ENCODE peak calls at places on chromosomes 3 and 15, in four cellular contexts. W is SK-N-SH, K is K562, C is GM12878. H is an unnamed sample.

GRCh38 chr3:127197300-127198150 is 4.6 kb downstream of the PRR23E start:
- DNase-seq in W (no peak), K (no peak), C (no peak), H (no peak)

GRCh38 chr3:36904641-36905040 is 40.2 kb downstream of the TRANK1 start:
- DNase-seq in W (peak), K (no peak), C (no peak), H (peak)

GRCh38 chr3:185087419-185087818 is 65.4 kb downstream of the C3orf70 start:
- DNase-seq in W (no peak), K (no peak), C (no peak), H (no peak)

GRCh38 chr3:13707456-13707855 is 158.5 kb downstream of the FBLN2 start:
- DNase-seq in W (no peak), K (no peak), C (no peak), H (no peak)

GRCh38 chr3:136753112-136753939 is 1.1 kb upstream of the STAG1 start:
- DNase-seq in W (no peak), K (no peak), C (no peak), H (no peak)

GRCh38 chr3:157098823-157099185 is 61.1 kb downstream of the CCNL1 start:
- DNase-seq in W (no peak), K (no peak), C (no peak), H (no peak)

GRCh38 chr3:141764946-141765345 is 1.7 kb downstream of the GRK7 start:
- DNase-seq in W (no peak), K (no peak), C (no peak), H (no peak)

GRCh38 chr15:39585871-39586301 is 5.0 kb downstream of the THBS1 start:
- DNase-seq in W (no peak), K (no peak), C (no peak), H (no peak)

GRCh38 chr3:146382386-146382785 is 87.0 kb downstream of the PLSCR2 start:
- DNase-seq in W (no peak), K (no peak), C (no peak), H (peak)

GRCh38 chr3:34107669-34108068 is 309.2 kb downstream of the PDCD6IP start:
- DNase-seq in W (no peak), K (no peak), C (peak), H (no peak)

GRCh38 chr3:47161983-47162694 is 1.8 kb downstream of the SETD2 start:
- DNase-seq in W (no peak), K (no peak), C (no peak), H (no peak)

GRCh38 chr3:58691997-58692396 is 25.4 kb upstream of the FAM3D start:
- DNase-seq in W (no peak), K (no peak), C (no peak), H (no peak)

GRCh38 chr3:162718697-162719096 is 1222.1 kb downstream of the OTOL1 start:
- DNase-seq in W (no peak), K (no peak), C (no peak), H (no peak)

GRCh38 chr3:148254402-148254801 is 443.3 kb upstream of the AGTR1 start:
- DNase-seq in W (no peak), K (no peak), C (no peak), H (no peak)

GRCh38 chr15:74411686-74412085 is 22.1 kb downstream of the SEMA7A start:
- DNase-seq in W (no peak), K (no peak), C (no peak), H (no peak)

GRCh38 chr3:114499986-114500385 is 206.2 kb downstream of the TIGIT start:
- DNase-seq in W (no peak), K (no peak), C (peak), H (no peak)

GRCh38 chr3:187318819-187319616 is 27.5 kb upstream of the MASP1 start:
- DNase-seq in W (peak), K (peak), C (no peak), H (peak)

GRCh38 chr3:149576071-149576564 is 81.7 kb downstream of the WWTR1 start:
- DNase-seq in W (no peak), K (peak), C (no peak), H (no peak)

GRCh38 chr3:40764722-40765121 is 240.0 kb downstream of the ZNF621 start:
- DNase-seq in W (no peak), K (no peak), C (no peak), H (no peak)

DNA sequence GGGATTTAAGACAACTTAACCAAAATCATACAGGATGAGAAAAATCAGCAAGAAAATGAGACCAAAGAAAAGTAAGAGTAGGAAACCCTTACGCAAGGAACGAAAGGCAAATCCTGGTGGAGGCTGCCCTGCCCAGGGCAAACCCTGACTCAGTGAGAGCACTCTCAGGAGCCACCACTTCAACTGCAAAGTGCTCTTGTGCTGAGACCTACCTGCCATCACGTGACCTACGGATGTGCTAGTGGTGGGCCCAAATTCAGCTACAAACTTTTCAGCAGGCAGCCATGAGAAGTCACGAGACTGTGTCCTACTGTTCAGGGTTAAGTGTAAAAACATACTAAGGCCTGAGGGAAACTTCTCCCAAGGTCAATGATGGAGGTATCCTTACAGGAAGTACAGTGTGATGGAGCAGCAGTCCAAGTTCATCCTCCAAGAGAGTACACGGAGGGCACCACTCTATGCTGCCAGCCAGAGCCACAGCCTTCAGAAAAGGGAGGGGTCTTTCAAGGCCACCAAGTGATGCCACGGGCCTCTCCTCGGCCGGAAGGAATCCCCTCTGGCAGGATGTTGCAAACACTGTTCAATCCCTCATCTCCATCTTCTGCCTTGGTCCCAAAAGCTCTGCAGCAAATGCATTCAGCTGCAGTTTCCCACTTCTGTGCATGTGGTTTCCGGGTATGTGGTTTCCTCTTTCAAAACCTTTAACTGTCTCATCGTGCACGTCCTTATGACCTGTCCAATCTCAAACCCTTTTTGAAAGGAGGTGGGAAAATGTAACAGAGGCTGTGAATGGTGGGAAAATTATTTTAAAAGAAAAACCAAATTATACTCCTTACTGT is 9.5 kb downstream of the CHSY1 start:
- DNase-seq in W (no peak), K (no peak), C (peak), H (no peak)
- TF ChIP-seq USF1 in W (no peak), K (no peak), C (peak), H (no peak)

DNA sequence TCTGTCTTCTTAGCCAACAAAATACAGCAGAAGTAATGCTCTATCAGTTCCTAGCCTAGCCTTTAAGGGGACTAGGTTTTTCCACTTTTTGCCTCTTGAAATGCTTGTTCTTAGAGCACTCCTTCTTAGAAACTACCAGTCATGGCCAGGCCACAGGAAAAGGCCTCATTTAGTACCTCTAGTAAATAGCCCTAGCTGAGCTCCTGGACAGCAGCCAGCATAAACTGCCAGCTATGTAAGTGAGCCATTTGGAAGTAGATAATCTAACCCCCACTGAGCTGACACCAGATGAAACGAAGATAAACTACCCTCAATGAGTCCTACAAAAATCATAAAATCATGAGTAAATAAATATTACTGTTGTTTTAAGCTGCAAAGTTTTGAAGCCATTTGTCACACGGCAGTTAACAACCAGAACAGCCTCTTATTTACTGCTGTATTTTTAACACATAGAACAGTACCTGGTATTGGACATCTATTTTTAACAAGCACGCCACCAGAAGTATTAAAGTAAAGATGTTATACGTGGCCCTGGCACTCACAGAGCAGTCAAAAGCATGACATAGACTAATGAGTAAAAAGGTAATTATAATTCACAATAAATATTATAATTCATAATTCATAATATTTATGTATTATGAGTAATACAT is 12.0 kb downstream of the TBC1D5 start:
- DNase-seq in W (no peak), K (no peak), C (no peak), H (no peak)
- TF ChIP-seq USF1 in W (no peak), K (no peak), C (no peak), H (no peak)

GRCh38 chr3:71504250-71505036 is 79.1 kb downstream of the FOXP1 start:
- DNase-seq in W (no peak), K (peak), C (no peak), H (no peak)

GRCh38 chr3:71500696-71501095 is 82.8 kb downstream of the FOXP1 start:
- DNase-seq in W (no peak), K (no peak), C (no peak), H (no peak)

GRCh38 chr3:71502066-71502465 is 81.5 kb downstream of the FOXP1 start:
- DNase-seq in W (no peak), K (no peak), C (no peak), H (no peak)

GRCh38 chr3:71499477-71499876 is 84.1 kb downstream of the FOXP1 start:
- DNase-seq in W (no peak), K (no peak), C (no peak), H (no peak)

GRCh38 chr3:71503525-71504249 is 79.8 kb downstream of the FOXP1 start:
- DNase-seq in W (no peak), K (no peak), C (no peak), H (no peak)
- TF ChIP-seq USF1 in W (no peak), K (no peak), C (no peak), H (no peak)

GRCh38 chr15:90074023-90074422 is 28.2 kb downstream of the IDH2 start:
- DNase-seq in W (no peak), K (no peak), C (no peak), H (no peak)

GRCh38 chr15:90076716-90077115 is 25.6 kb downstream of the IDH2 start:
- DNase-seq in W (no peak), K (no peak), C (no peak), H (no peak)

GRCh38 chr15:90074916-90075315 is 27.4 kb downstream of the IDH2 start:
- DNase-seq in W (no peak), K (no peak), C (no peak), H (no peak)

GRCh38 chr15:90072978-90073640 is 29.2 kb downstream of the IDH2 start:
- DNase-seq in W (no peak), K (no peak), C (no peak), H (no peak)

GRCh38 chr15:90075420-90076289 is 26.6 kb downstream of the IDH2 start:
- DNase-seq in W (no peak), K (no peak), C (no peak), H (peak)
- TF ChIP-seq USF1 in W (no peak), K (no peak), C (no peak), H (no peak)

DNA sequence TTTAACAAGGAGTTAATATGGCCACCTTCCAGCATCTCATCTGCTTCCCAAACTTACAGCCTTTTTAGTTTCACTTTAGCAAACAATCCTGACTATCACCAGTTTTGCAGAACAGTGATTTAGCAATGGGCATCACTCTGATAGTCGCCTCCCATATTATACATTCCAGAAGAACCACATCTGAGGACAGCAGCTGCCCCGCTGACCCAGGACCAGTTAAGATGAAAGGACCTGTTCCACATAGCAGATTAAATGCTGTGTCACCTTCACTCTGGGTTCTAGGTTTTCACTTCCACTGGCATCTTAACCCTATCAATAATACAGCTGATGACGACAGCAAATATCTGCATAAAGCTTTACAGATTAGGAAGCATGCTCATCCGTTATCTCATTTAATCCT is 99.8 kb downstream of the TRIM69 start:
- DNase-seq in W (no peak), K (no peak), C (no peak), H (no peak)
- TF ChIP-seq USF1 in W (no peak), K (no peak), C (no peak), H (no peak)

GRCh38 chr15:88648357-88649214 is 9.8 kb downstream of the ISG20 start:
- DNase-seq in W (peak), K (no peak), C (no peak), H (no peak)

GRCh38 chr15:88645171-88646087 is 6.6 kb downstream of the ISG20 start:
- DNase-seq in W (no peak), K (no peak), C (no peak), H (no peak)

GRCh38 chr15:88647362-88648105 is 8.7 kb downstream of the ISG20 start:
- DNase-seq in W (peak), K (no peak), C (no peak), H (no peak)

GRCh38 chr15:88646088-88646405 is 7.2 kb downstream of the ISG20 start:
- DNase-seq in W (no peak), K (no peak), C (no peak), H (no peak)

GRCh38 chr15:88646951-88647350 is 8.1 kb downstream of the ISG20 start:
- DNase-seq in W (no peak), K (no peak), C (no peak), H (no peak)
- TF ChIP-seq USF1 in W (no peak), K (no peak), C (no peak), H (no peak)

GRCh38 chr15:41904487-41905359 is 10.9 kb upstream of the SPTBN5 start:
- DNase-seq in W (peak), K (peak), C (peak), H (peak)
- TF ChIP-seq USF1 in W (no peak), K (no peak), C (no peak), H (no peak)